ENCODE peak calls at places on chromosomes 12 and 14, in ten cellular contexts. One of them, this sample, is unnamed.

GRCh38 chr14:91270619-91271018 is 26.1 kb upstream of the GPR68 start:
- DNase-seq in neural crest cell: no peak
- DNase-seq in activated gamma-delta T cell treated with Interleukin-2 at 50 U/mL for 16 hours: no peak
- DNase-seq in skeletal muscle cell: no peak
- DNase-seq in BJ: no peak
- DNase-seq in mesenchymal stem cell: no peak
- DNase-seq in psoas muscle: no peak
- DNase-seq in mammary epithelial cell: no peak
- DNase-seq in right lobe of liver: no peak
- DNase-seq in HFFc6: no peak
- DNase-seq in this sample: no peak

GRCh38 chr12:98582093-98582492 is 11.4 kb upstream of the SLC25A3 start:
- DNase-seq in mesenchymal stem cell: no peak
- DNase-seq in HFFc6: peak; percentile 45
- DNase-seq in right lobe of liver: no peak
- DNase-seq in skeletal muscle cell: no peak
- DNase-seq in BJ: no peak
- DNase-seq in neural crest cell: no peak
- DNase-seq in psoas muscle: no peak
- DNase-seq in mammary epithelial cell: peak; percentile 28
- DNase-seq in activated gamma-delta T cell treated with Interleukin-2 at 50 U/mL for 16 hours: no peak
- DNase-seq in this sample: no peak

GRCh38 chr12:54603173-54603814 is 14.8 kb upstream of the PPP1R1A start:
- DNase-seq in neural crest cell: peak; percentile 55
- DNase-seq in mammary epithelial cell: peak; percentile 60
- DNase-seq in HFFc6: peak; percentile 65
- DNase-seq in activated gamma-delta T cell treated with Interleukin-2 at 50 U/mL for 16 hours: peak; percentile 63
- DNase-seq in mesenchymal stem cell: peak; percentile 66
- DNase-seq in psoas muscle: no peak
- DNase-seq in BJ: no peak
- DNase-seq in right lobe of liver: peak; percentile 72
- DNase-seq in skeletal muscle cell: no peak
- DNase-seq in this sample: peak; percentile 44

GRCh38 chr14:69685217-69685616 is 73.8 kb downstream of the SUSD6 start:
- DNase-seq in neural crest cell: no peak
- DNase-seq in HFFc6: no peak
- DNase-seq in BJ: no peak
- DNase-seq in psoas muscle: no peak
- DNase-seq in mammary epithelial cell: peak; percentile 99
- DNase-seq in skeletal muscle cell: no peak
- DNase-seq in mesenchymal stem cell: peak; percentile 39
- DNase-seq in activated gamma-delta T cell treated with Interleukin-2 at 50 U/mL for 16 hours: no peak
- DNase-seq in right lobe of liver: no peak
- DNase-seq in this sample: no peak

GRCh38 chr14:102464846-102465341 is 44.7 kb downstream of the ANKRD9 start:
- DNase-seq in right lobe of liver: no peak
- DNase-seq in activated gamma-delta T cell treated with Interleukin-2 at 50 U/mL for 16 hours: no peak
- DNase-seq in BJ: no peak
- DNase-seq in HFFc6: no peak
- DNase-seq in psoas muscle: no peak
- DNase-seq in mesenchymal stem cell: no peak
- DNase-seq in skeletal muscle cell: no peak
- DNase-seq in neural crest cell: no peak
- DNase-seq in mammary epithelial cell: no peak
- DNase-seq in this sample: no peak

GRCh38 chr12:131351319-131352028 is 359.4 kb upstream of the SFSWAP start:
- DNase-seq in mesenchymal stem cell: no peak
- DNase-seq in skeletal muscle cell: no peak
- DNase-seq in activated gamma-delta T cell treated with Interleukin-2 at 50 U/mL for 16 hours: no peak
- DNase-seq in neural crest cell: no peak
- DNase-seq in right lobe of liver: no peak
- DNase-seq in mammary epithelial cell: no peak
- DNase-seq in BJ: no peak
- DNase-seq in HFFc6: no peak
- DNase-seq in psoas muscle: no peak
- DNase-seq in this sample: no peak

GRCh38 chr14:57060276-57060956 is 208.3 kb downstream of the EXOC5 start:
- DNase-seq in neural crest cell: no peak
- DNase-seq in BJ: no peak
- DNase-seq in mesenchymal stem cell: no peak
- DNase-seq in skeletal muscle cell: no peak
- DNase-seq in mammary epithelial cell: peak; percentile 64
- DNase-seq in activated gamma-delta T cell treated with Interleukin-2 at 50 U/mL for 16 hours: no peak
- DNase-seq in HFFc6: no peak
- DNase-seq in right lobe of liver: no peak
- DNase-seq in psoas muscle: no peak
- DNase-seq in this sample: no peak

GRCh38 chr12:105622846-105623245 is 292.4 kb downstream of the C12orf75 start:
- DNase-seq in right lobe of liver: no peak
- DNase-seq in HFFc6: no peak
- DNase-seq in psoas muscle: no peak
- DNase-seq in neural crest cell: no peak
- DNase-seq in mammary epithelial cell: no peak
- DNase-seq in BJ: no peak
- DNase-seq in skeletal muscle cell: no peak
- DNase-seq in mesenchymal stem cell: no peak
- DNase-seq in activated gamma-delta T cell treated with Interleukin-2 at 50 U/mL for 16 hours: no peak
- DNase-seq in this sample: no peak

GRCh38 chr14:98878278-98878677 is 393.7 kb downstream of the BCL11B start:
- DNase-seq in skeletal muscle cell: no peak
- DNase-seq in mesenchymal stem cell: no peak
- DNase-seq in HFFc6: no peak
- DNase-seq in BJ: no peak
- DNase-seq in activated gamma-delta T cell treated with Interleukin-2 at 50 U/mL for 16 hours: no peak
- DNase-seq in psoas muscle: no peak
- DNase-seq in mammary epithelial cell: no peak
- DNase-seq in right lobe of liver: no peak
- DNase-seq in neural crest cell: no peak
- DNase-seq in this sample: no peak

GRCh38 chr12:6914246-6914947 is at the start of gene ENO2:
- DNase-seq in mesenchymal stem cell: peak; percentile 73
- DNase-seq in HFFc6: peak; percentile 42
- DNase-seq in BJ: no peak
- DNase-seq in right lobe of liver: no peak
- DNase-seq in skeletal muscle cell: no peak
- DNase-seq in mammary epithelial cell: no peak
- DNase-seq in neural crest cell: no peak
- DNase-seq in activated gamma-delta T cell treated with Interleukin-2 at 50 U/mL for 16 hours: peak; percentile 82
- DNase-seq in psoas muscle: peak; percentile 86
- DNase-seq in this sample: no peak

This sample was measured in SIG-M5.